ENCODE peak calls at places on chromosome 5, in eight cellular contexts. U is psoas muscle, R is right lobe of liver, Z is spleen, V is lower lobe of right lung, N is mesendoderm, X is cardiac muscle cell, M is SJSA1. Q is an unnamed sample.

GRCh38 chr5:158514353-158514960 is 585.3 kb downstream of the EBF1 start:
- DNase-seq in U (no peak), R (no peak), Z (no peak), V (no peak), N (no peak), X (peak; percentile 74), M (no peak), Q (no peak)

GRCh38 chr5:156570615-156571014 is 243.7 kb downstream of the SGCD start:
- DNase-seq in U (no peak), R (no peak), Z (no peak), V (no peak), N (no peak), X (no peak), M (no peak), Q (no peak)

GRCh38 chr5:170095687-170096086 is 10.0 kb upstream of the FOXI1 start:
- DNase-seq in U (no peak), R (no peak), Z (no peak), V (no peak), N (no peak), X (no peak), M (no peak), Q (no peak)

GRCh38 chr5:155898284-155898683 is 428.7 kb upstream of the SGCD start:
- DNase-seq in U (no peak), R (no peak), Z (no peak), V (no peak), N (no peak), X (no peak), M (no peak), Q (no peak)

GRCh38 chr5:162288647-162289296 is 221.2 kb downstream of the GABRG2 start:
- DNase-seq in U (no peak), R (no peak), Z (no peak), V (no peak), N (no peak), X (no peak), M (no peak), Q (no peak)

GRCh38 chr5:54495027-54495426 is 22.5 kb upstream of the SNX18 start:
- DNase-seq in U (no peak), R (no peak), Z (no peak), V (no peak), N (no peak), X (no peak), M (no peak), Q (no peak)

GRCh38 chr5:152560508-152561137 is 155.5 kb upstream of the NMUR2 start:
- DNase-seq in U (peak; percentile 58), R (peak; percentile 72), Z (peak; percentile 76), V (no peak), N (peak; percentile 83), X (peak; percentile 75), M (no peak), Q (peak; percentile 9)

GRCh38 chr5:68287976-68288755 is 72.6 kb downstream of the PIK3R1 start:
- DNase-seq in U (peak; percentile 87), R (peak; percentile 91), Z (peak; percentile 91), V (peak; percentile 69), N (peak; percentile 87), X (peak; percentile 62), M (no peak), Q (no peak)

GRCh38 chr5:53482717-53483638 is 2.5 kb downstream of the FST start:
- DNase-seq in U (peak; percentile 54), R (peak; percentile 90), Z (peak; percentile 79), V (peak; percentile 55), N (peak; percentile 93), X (peak; percentile 55), M (peak; percentile 43), Q (no peak)

GRCh38 chr5:133779828-133780475 is 167.6 kb upstream of the FSTL4 start:
- DNase-seq in U (no peak), R (no peak), Z (no peak), V (no peak), N (peak; percentile 33), X (no peak), M (no peak), Q (no peak)

GRCh38 chr5:56259002-56259511 is 25.9 kb upstream of the ANKRD55 start:
- DNase-seq in U (no peak), R (no peak), Z (no peak), V (no peak), N (no peak), X (peak; percentile 96), M (peak; percentile 73), Q (peak; percentile 65)

GRCh38 chr5:174837919-174838902 is 113.8 kb downstream of the MSX2 start:
- DNase-seq in U (peak; percentile 61), R (no peak), Z (no peak), V (no peak), N (peak; percentile 73), X (peak; percentile 75), M (no peak), Q (peak; percentile 14)

GRCh38 chr5:19880859-19881436 is 107.1 kb downstream of the CDH18 start:
- DNase-seq in U (no peak), R (no peak), Z (no peak), V (no peak), N (peak; percentile 96), X (no peak), M (no peak), Q (no peak)

DNA sequence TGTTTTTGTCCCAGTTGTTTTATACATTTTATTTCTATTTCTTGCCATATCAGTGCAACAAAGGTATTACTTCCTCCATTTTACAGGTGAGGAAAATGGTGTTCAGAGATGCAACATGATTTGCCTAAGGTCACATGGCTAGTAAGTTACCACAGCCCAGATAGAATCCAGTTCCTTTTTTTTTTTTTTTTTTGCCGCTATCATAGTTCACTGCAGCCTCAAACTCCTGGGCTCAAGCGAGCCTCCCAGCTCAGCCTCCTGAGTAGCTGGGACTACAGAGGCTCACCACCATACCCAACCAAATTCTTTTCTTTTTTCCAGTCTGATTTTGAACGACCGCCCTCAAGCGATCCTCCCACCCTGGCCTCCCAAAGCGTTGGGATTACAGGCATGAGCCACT is 480 bp upstream of the CCDC69 start:
- DNase-seq in U (no peak), R (no peak), Z (no peak), V (no peak), N (no peak), X (no peak), M (no peak), Q (no peak)
- H3K4me3 ChIP-seq in U (peak overlapping the region; percentile 82), R (peak overlapping the region; percentile 77), Z (peak overlapping the region; percentile 78), V (peak overlapping the region; percentile 86), N (no peak overlapping the region), X (peak overlapping the region; percentile 72), M (peak overlapping the region; percentile 46), Q (no peak overlapping the region)

GRCh38 chr5:63205976-63206375 is 627.4 kb downstream of the LRRC70 start:
- DNase-seq in U (no peak), R (no peak), Z (no peak), V (no peak), N (peak; percentile 63), X (no peak), M (no peak), Q (no peak)
- H3K4me3 ChIP-seq in U (no peak overlapping the region), R (no peak overlapping the region), Z (no peak overlapping the region), V (no peak overlapping the region), N (no peak overlapping the region), X (no peak overlapping the region), M (no peak overlapping the region), Q (no peak overlapping the region)

GRCh38 chr5:176818391-176819098 is 8.2 kb downstream of the UNC5A start:
- DNase-seq in U (no peak), R (no peak), Z (no peak), V (no peak), N (no peak), X (no peak), M (no peak), Q (no peak)

GRCh38 chr5:176817369-176817841 is 7.0 kb downstream of the UNC5A start:
- DNase-seq in U (no peak), R (no peak), Z (no peak), V (no peak), N (peak; percentile 42), X (no peak), M (no peak), Q (no peak)

GRCh38 chr5:176816791-176817272 is 6.5 kb downstream of the UNC5A start:
- DNase-seq in U (no peak), R (no peak), Z (no peak), V (no peak), N (no peak), X (no peak), M (no peak), Q (no peak)

GRCh38 chr5:176819476-176819875 is 9.1 kb downstream of the UNC5A start:
- DNase-seq in U (no peak), R (no peak), Z (no peak), V (no peak), N (peak; percentile 22), X (no peak), M (no peak), Q (no peak)

DNA sequence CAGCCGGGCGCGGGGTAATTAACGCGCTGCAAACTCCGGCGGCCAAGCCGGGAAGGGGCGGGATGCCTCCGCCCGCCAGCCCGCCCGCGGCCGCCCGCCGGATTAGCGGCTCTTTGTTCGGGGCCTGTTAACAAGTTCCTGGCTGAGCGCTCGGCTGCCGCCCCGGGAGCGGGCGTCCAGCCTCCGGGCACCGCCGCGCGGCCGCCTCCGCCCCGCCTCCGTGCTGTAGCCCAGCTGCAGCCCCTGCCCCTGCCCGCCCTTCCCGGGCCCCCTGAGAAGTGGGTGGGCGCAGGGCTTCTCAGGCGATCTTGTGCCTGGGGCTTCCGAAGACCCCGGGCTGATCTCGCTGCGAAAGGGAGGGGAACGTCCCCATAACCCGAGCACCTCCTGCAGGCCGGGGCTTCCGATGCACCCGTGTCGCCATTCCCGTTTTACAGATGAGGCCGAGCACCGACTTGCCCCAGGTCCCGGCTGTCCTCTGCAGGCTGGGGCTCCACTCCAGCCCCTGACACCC is 7.6 kb downstream of the UNC5A start:
- DNase-seq in U (no peak), R (no peak), Z (no peak), V (no peak), N (peak; percentile 73), X (peak; percentile 27), M (no peak), Q (no peak)
- H3K4me3 ChIP-seq in U (peak overlapping the region; percentile 46), R (peak overlapping the region; percentile 26), Z (peak overlapping the region; percentile 38), V (peak overlapping the region; percentile 44), N (no peak overlapping the region), X (peak overlapping the region; percentile 33), M (peak overlapping the region; percentile 20), Q (peak overlapping the region; percentile 45)

DNA sequence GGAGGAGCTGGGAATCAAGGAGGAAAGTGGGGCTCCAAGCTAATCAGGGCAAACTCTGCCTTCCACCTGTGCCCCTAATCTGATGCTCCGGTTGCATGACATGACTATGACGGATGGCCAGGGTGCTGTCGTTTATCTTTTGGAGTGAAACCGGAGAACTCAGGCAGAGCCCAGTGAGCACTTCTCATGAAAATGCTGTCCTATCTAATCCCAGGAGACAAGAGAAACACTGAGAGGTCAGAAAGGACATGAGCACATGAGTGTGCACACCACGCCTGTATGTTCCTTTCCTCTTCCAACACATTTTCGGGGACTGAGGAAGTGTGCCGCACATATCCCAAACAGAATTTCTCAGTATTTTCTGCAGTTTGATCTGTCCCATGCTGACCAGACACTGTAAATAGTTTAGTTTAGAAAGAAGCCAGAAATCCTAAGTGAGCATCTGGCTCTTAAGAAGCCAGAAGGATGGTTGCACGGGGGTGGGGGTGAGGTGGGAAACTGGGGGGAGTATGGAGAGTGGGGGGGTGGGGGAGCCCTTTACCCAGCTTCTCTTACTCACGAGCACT is 217.1 kb downstream of the TSSK1B start:
- DNase-seq in U (no peak), R (no peak), Z (no peak), V (no peak), N (no peak), X (no peak), M (no peak), Q (no peak)
- H3K4me3 ChIP-seq in U (peak overlapping the region; percentile 36), R (peak overlapping the region; percentile 44), Z (no peak overlapping the region), V (no peak overlapping the region), N (no peak overlapping the region), X (peak overlapping the region; percentile 10), M (no peak overlapping the region), Q (no peak overlapping the region)

Q was measured in kidney epithelial cell.